ENCODE peak calls at places on chromosomes 6 and 20, in five cellular contexts. U, L, Y, C and B are unnamed samples.

GRCh38 chr6:143885116-143885515 is 20.8 kb downstream of the ZC2HC1B start:
- DNase-seq in U (no peak), L (no peak), Y (no peak), C (no peak), B (no peak)

GRCh38 chr6:150363733-150364132 is 5.1 kb upstream of the IYD start:
- DNase-seq in U (no peak), L (no peak), Y (no peak), C (no peak), B (no peak)

GRCh38 chr6:43950206-43950605 is 177.0 kb downstream of the MRPL14 start:
- DNase-seq in U (no peak), L (no peak), Y (no peak), C (no peak), B (no peak)

GRCh38 chr20:34979366-34980153 is 23.9 kb downstream of the MYH7B start:
- DNase-seq in U (no peak), L (no peak), Y (peak; percentile 88), C (no peak), B (no peak)

GRCh38 chr6:22294301-22294700 is 2.5 kb downstream of the PRL start:
- DNase-seq in U (no peak), L (no peak), Y (no peak), C (no peak), B (no peak)

GRCh38 chr20:64116016-64116415 is 8.7 kb upstream of the NPBWR2 start:
- DNase-seq in U (no peak), L (no peak), Y (peak; percentile 25), C (no peak), B (no peak)

GRCh38 chr20:53829706-53830521 is 236.3 kb upstream of the ZNF217 start:
- DNase-seq in U (peak; percentile 51), L (peak; percentile 65), Y (no peak), C (no peak), B (peak; percentile 81)

GRCh38 chr6:46410330-46410953 is 80.8 kb downstream of the RCAN2 start:
- DNase-seq in U (peak; percentile 42), L (peak; percentile 71), Y (no peak), C (no peak), B (peak; percentile 68)

GRCh38 chr6:44263357-44264100 is 1.8 kb downstream of the NFKBIE start:
- DNase-seq in U (peak; percentile 55), L (no peak), Y (no peak), C (no peak), B (no peak)

GRCh38 chr6:135329851-135330803 is 149.0 kb downstream of the MYB start:
- DNase-seq in U (no peak), L (no peak), Y (no peak), C (no peak), B (no peak)

GRCh38 chr6:23526519-23526918 is 599.5 kb upstream of the NRSN1 start:
- DNase-seq in U (peak; percentile 23), L (no peak), Y (no peak), C (no peak), B (no peak)

GRCh38 chr6:32046450-32047083 is 8.4 kb downstream of the CYP21A2 start:
- DNase-seq in U (no peak), L (peak; percentile 47), Y (peak; percentile 61), C (no peak), B (peak; percentile 11)

GRCh38 chr20:12166053-12166717 is 248.5 kb downstream of the BTBD3 start:
- DNase-seq in U (peak; percentile 95), L (peak; percentile 57), Y (peak; percentile 72), C (no peak), B (peak; percentile 96)

GRCh38 chr20:62616728-62617621 is 25.3 kb upstream of the SLCO4A1 start:
- DNase-seq in U (peak; percentile 49), L (peak; percentile 78), Y (peak; percentile 84), C (no peak), B (peak; percentile 39)

GRCh38 chr6:127515234-127515793 is 3.8 kb downstream of the MTCL3 start:
- DNase-seq in U (no peak), L (peak; percentile 66), Y (peak; percentile 45), C (peak; percentile 79), B (no peak)

GRCh38 chr6:34150766-34151165 is 4.9 kb upstream of the GRM4 start:
- DNase-seq in U (no peak), L (no peak), Y (no peak), C (no peak), B (no peak)

GRCh38 chr20:14916360-14916759 is 578.9 kb upstream of the FLRT3 start:
- DNase-seq in U (no peak), L (no peak), Y (no peak), C (no peak), B (no peak)

GRCh38 chr6:17710331-17710730 is 3.6 kb upstream of the NUP153 start:
- DNase-seq in U (peak; percentile 85), L (peak; percentile 83), Y (no peak), C (no peak), B (peak; percentile 71)

GRCh38 chr6:136429264-136429663 is 121.0 kb downstream of the MAP7 start:
- DNase-seq in U (no peak), L (no peak), Y (no peak), C (no peak), B (no peak)

GRCh38 chr6:27478141-27478705 is 5.3 kb upstream of the ZNF184 start:
- DNase-seq in U (peak; percentile 40), L (peak; percentile 57), Y (no peak), C (no peak), B (peak; percentile 24)

GRCh38 chr20:433300-433975 is 25.3 kb downstream of the RBCK1 start:
- DNase-seq in U (no peak), L (peak; percentile 62), Y (no peak), C (no peak), B (no peak)

GRCh38 chr20:37541326-37541725 is 13.7 kb upstream of the BLCAP start:
- DNase-seq in U (no peak), L (no peak), Y (no peak), C (no peak), B (no peak)

GRCh38 chr6:126312013-126312665 is 27.8 kb upstream of the CENPW start:
- DNase-seq in U (no peak), L (peak; percentile 16), Y (no peak), C (no peak), B (no peak)

GRCh38 chr20:29740601-29740950 is 1516.9 kb upstream of the DEFB115 start:
- DNase-seq in U (no peak), L (no peak), Y (no peak), C (no peak), B (no peak)

GRCh38 chr6:93163146-93163545 is 256.2 kb downstream of the EPHA7 start:
- DNase-seq in U (no peak), L (no peak), Y (no peak), C (no peak), B (no peak)

GRCh38 chr6:143964667-143965066 is 43.4 kb downstream of the PLAGL1 start:
- DNase-seq in U (peak; percentile 8), L (no peak), Y (peak; percentile 29), C (no peak), B (peak; percentile 24)

GRCh38 chr6:161721511-161721910 is 447.6 kb upstream of the AGPAT4 start:
- DNase-seq in U (no peak), L (no peak), Y (no peak), C (no peak), B (no peak)

GRCh38 chr6:170265655-170266054 is 25.2 kb downstream of the DLL1 start:
- DNase-seq in U (no peak), L (no peak), Y (peak; percentile 88), C (peak; percentile 92), B (no peak)

GRCh38 chr20:43322851-43323250 is 133.1 kb upstream of the PTPRT start:
- DNase-seq in U (peak; percentile 1), L (peak; percentile 27), Y (no peak), C (no peak), B (peak; percentile 12)

GRCh38 chr20:23231561-23232218 is 118.9 kb upstream of the NXT1 start:
- DNase-seq in U (peak; percentile 29), L (peak; percentile 72), Y (no peak), C (no peak), B (peak; percentile 61)

GRCh38 chr20:52150440-52151258 is 40.9 kb downstream of the ZFP64 start:
- DNase-seq in U (peak; percentile 58), L (peak; percentile 53), Y (no peak), C (peak; percentile 7), B (peak; percentile 42)

GRCh38 chr6:89084954-89085353 is 4.4 kb downstream of the PNRC1 start:
- DNase-seq in U (peak; percentile 24), L (no peak), Y (no peak), C (no peak), B (no peak)

GRCh38 chr20:4112490-4113420 is 97.4 kb upstream of the RNF24 start:
- DNase-seq in U (peak; percentile 58), L (peak; percentile 58), Y (peak; percentile 64), C (no peak), B (peak; percentile 55)

GRCh38 chr6:120378582-120379220 is 955.6 kb downstream of the TBC1D32 start:
- DNase-seq in U (no peak), L (peak; percentile 41), Y (no peak), C (no peak), B (peak; percentile 9)

GRCh38 chr6:30885481-30885998 is 1.2 kb downstream of the DDR1 start:
- DNase-seq in U (peak; percentile 18), L (peak; percentile 60), Y (no peak), C (peak; percentile 10), B (peak; percentile 21)

GRCh38 chr6:5681480-5681879 is 325.2 kb downstream of the NRN1 start:
- DNase-seq in U (no peak), L (peak; percentile 28), Y (no peak), C (no peak), B (no peak)

GRCh38 chr20:38127920-38128528 is 37.0 kb downstream of the TGM2 start:
- DNase-seq in U (no peak), L (no peak), Y (no peak), C (no peak), B (no peak)

GRCh38 chr20:21251278-21251677 is 51.9 kb upstream of the XRN2 start:
- DNase-seq in U (no peak), L (no peak), Y (no peak), C (no peak), B (peak; percentile 11)